ENCODE peak calls at places on chromosome 10, in ten cellular contexts. G is GM23248, Z is pancreas, W is brain microvascular endothelial cell, C is neural progenitor cell, M is astrocyte, Y is gastrocnemius medialis, I is H9, D is lung, T is body of pancreas. V is an unnamed sample.

GRCh38 chr10:99648717-99649116 is 10.6 kb upstream of the ENTPD7 start:
- DNase-seq in Z (no peak), C (no peak), I (no peak), M (no peak), W (no peak), T (no peak), G (no peak), D (no peak), Y (no peak), V (no peak)

GRCh38 chr10:1094112-1095057 is 38.2 kb downstream of the WDR37 start:
- DNase-seq in C (no peak), Z (no peak), I (no peak), W (no peak), G (no peak), M (no peak), T (no peak), D (no peak), Y (no peak), V (no peak)

GRCh38 chr10:79316671-79317431 is 30.4 kb upstream of the PPIF start:
- DNase-seq in Y (no peak), D (no peak), I (no peak), T (no peak), Z (peak; percentile 57), M (peak; percentile 7), C (no peak), W (no peak), G (peak; percentile 42), V (no peak)

GRCh38 chr10:91925022-91925320 is 1.4 kb downstream of the BTAF1 start:
- DNase-seq in G (peak; percentile 58), W (no peak), Y (no peak), C (no peak), D (no peak), Z (no peak), I (no peak), T (no peak), M (no peak), V (no peak)

GRCh38 chr10:30503700-30504462 is 69.9 kb downstream of the MAP3K8 start:
- DNase-seq in M (no peak), T (no peak), C (no peak), Z (no peak), G (no peak), D (no peak), I (no peak), Y (no peak), W (no peak), V (no peak)

GRCh38 chr10:124524991-124525653 is 63.5 kb downstream of the LHPP start:
- DNase-seq in Z (peak; percentile 45), Y (peak; percentile 87), M (no peak), C (no peak), G (peak; percentile 59), T (no peak), W (no peak), D (no peak), I (no peak), V (no peak)

GRCh38 chr10:14039968-14040668 is 290.6 kb downstream of the FRMD4A start:
- DNase-seq in M (peak; percentile 87), I (no peak), Y (no peak), Z (no peak), C (no peak), D (no peak), G (peak; percentile 88), T (no peak), W (no peak), V (no peak)

GRCh38 chr10:100828744-100829102 is 83.3 kb downstream of the PAX2 start:
- DNase-seq in I (no peak), Z (no peak), W (no peak), Y (no peak), C (peak; percentile 70), M (no peak), G (peak; percentile 20), T (peak; percentile 39), D (no peak), V (no peak)

GRCh38 chr10:18087398-18087797 is 52.8 kb upstream of the CACNB2 start:
- DNase-seq in Z (no peak), G (no peak), W (no peak), T (no peak), C (no peak), M (peak; percentile 23), I (no peak), D (peak; percentile 36), Y (no peak), V (no peak)

GRCh38 chr10:18082381-18082780 is 57.8 kb upstream of the CACNB2 start:
- DNase-seq in I (no peak), Z (no peak), D (no peak), M (no peak), C (no peak), W (no peak), G (no peak), T (no peak), Y (no peak), V (no peak)

GRCh38 chr10:18085855-18086254 is 54.4 kb upstream of the CACNB2 start:
- DNase-seq in D (no peak), G (no peak), T (no peak), M (no peak), Z (no peak), C (no peak), I (no peak), Y (no peak), W (no peak), V (no peak)
- H3K27ac ChIP-seq in D (no peak overlapping the region), G (no peak overlapping the region), T (no peak overlapping the region), M (no peak overlapping the region), Z (no peak overlapping the region), C (no peak overlapping the region), I (no peak overlapping the region), Y (no peak overlapping the region), W (no peak overlapping the region), V (no peak overlapping the region)

GRCh38 chr10:131011936-131012640 is 299.4 kb downstream of the TCERG1L start:
- DNase-seq in I (no peak), M (no peak), T (no peak), C (no peak), W (no peak), G (no peak), Z (no peak), Y (no peak), D (no peak), V (no peak)

GRCh38 chr10:131012641-131012985 is 298.9 kb downstream of the TCERG1L start:
- DNase-seq in M (no peak), G (no peak), T (no peak), W (no peak), Z (no peak), C (no peak), Y (no peak), I (no peak), D (no peak), V (no peak)

GRCh38 chr10:131010965-131011575 is 300.5 kb downstream of the TCERG1L start:
- DNase-seq in T (no peak), C (no peak), G (no peak), Y (no peak), M (no peak), Z (no peak), W (no peak), D (no peak), I (no peak), V (no peak)

GRCh38 chr10:131006458-131007256 is 304.9 kb downstream of the TCERG1L start:
- DNase-seq in I (no peak), Y (no peak), T (peak; percentile 3), C (no peak), Z (no peak), D (no peak), W (no peak), M (no peak), G (no peak), V (no peak)

DNA sequence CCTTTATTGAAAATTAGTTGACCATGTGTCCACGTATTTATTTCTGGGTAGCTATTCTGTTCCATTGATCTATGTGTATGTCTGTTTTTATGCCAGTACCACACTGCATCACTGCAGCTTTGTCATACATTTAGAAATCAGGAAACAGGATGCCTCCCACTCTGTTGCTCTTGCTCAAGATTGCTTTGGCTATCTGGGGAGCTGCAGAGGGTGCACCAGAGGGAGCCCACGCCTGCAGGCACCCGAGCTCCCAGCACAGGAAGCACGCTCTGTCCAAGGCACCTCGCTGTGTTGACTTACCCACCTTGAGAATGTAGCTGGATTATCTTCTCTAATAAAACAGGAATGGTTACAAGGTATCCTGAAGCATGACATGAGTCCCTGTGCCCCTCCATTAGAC is 301.7 kb downstream of the TCERG1L start:
- DNase-seq in G (no peak), Z (no peak), Y (no peak), M (no peak), C (no peak), W (no peak), T (no peak), I (no peak), D (no peak), V (no peak)
- H3K27ac ChIP-seq in G (no peak overlapping the region), Z (no peak overlapping the region), Y (no peak overlapping the region), M (no peak overlapping the region), C (no peak overlapping the region), W (no peak overlapping the region), T (no peak overlapping the region), I (no peak overlapping the region), D (no peak overlapping the region), V (no peak overlapping the region)

DNA sequence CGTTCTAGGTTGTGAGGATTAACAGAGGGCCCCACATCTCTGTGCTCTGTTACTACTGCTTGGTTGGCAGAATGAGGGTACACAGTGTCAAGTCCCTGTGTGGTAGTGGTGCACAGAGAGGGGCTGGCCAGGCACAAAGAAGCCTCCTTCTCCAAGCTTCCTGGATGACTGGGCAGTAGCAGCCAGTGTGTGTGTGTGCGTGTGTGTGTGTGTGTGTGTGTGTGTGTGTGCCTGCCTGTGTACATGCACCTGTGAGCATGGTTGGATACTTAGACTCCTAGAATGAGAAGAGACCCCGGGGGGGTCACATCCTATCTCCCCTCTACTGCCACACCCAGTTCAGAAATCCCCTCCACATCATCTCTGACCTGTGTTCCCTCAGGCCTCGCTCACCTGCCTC is 146.7 kb upstream of the UNC5B start:
- DNase-seq in Z (no peak), M (no peak), Y (no peak), T (no peak), D (no peak), C (no peak), G (no peak), I (no peak), W (no peak), V (no peak)
- H3K27ac ChIP-seq in Z (no peak overlapping the region), M (no peak overlapping the region), Y (no peak overlapping the region), T (no peak overlapping the region), D (no peak overlapping the region), C (no peak overlapping the region), G (no peak overlapping the region), I (no peak overlapping the region), W (no peak overlapping the region), V (no peak overlapping the region)

GRCh38 chr10:59698326-59698725 is 11.3 kb downstream of the SLC16A9 start:
- DNase-seq in M (no peak), Z (no peak), G (no peak), Y (no peak), T (no peak), W (no peak), D (no peak), C (no peak), I (no peak), V (no peak)

GRCh38 chr10:59688921-59689351 is 20.7 kb downstream of the SLC16A9 start:
- DNase-seq in W (no peak), C (no peak), Y (no peak), I (no peak), Z (no peak), M (no peak), D (no peak), G (no peak), T (no peak), V (no peak)

GRCh38 chr10:59700709-59701108 is 8.9 kb downstream of the SLC16A9 start:
- DNase-seq in M (no peak), T (no peak), G (no peak), Y (no peak), I (peak; percentile 62), D (no peak), W (no peak), Z (no peak), C (peak; percentile 68), V (no peak)

GRCh38 chr10:59692113-59692512 is 17.5 kb downstream of the SLC16A9 start:
- DNase-seq in C (no peak), M (no peak), D (no peak), Z (no peak), T (no peak), W (no peak), I (no peak), Y (no peak), G (no peak), V (no peak)

DNA sequence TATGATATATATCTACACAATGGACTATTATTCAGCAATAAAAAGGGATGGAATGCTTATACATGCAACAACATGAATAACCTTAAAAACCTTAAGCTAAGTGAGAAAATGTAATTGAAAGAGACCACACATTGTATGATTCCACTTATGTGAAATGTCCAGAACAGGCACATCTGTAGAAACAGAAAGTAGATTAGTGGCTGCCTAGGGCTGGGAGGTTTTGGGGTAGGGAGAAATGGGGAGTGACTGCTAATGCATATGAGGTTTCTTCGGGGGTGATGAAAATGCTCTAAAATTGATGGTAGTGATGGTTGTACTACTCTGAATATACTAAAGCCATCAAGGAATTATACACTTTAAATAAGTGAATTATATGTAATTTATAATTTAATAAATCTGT is 14.7 kb downstream of the SLC16A9 start:
- DNase-seq in G (no peak), Z (no peak), C (no peak), I (no peak), M (no peak), Y (no peak), D (no peak), T (no peak), W (no peak), V (no peak)
- H3K27ac ChIP-seq in G (no peak overlapping the region), Z (no peak overlapping the region), C (no peak overlapping the region), I (no peak overlapping the region), M (no peak overlapping the region), Y (no peak overlapping the region), D (no peak overlapping the region), T (no peak overlapping the region), W (no peak overlapping the region), V (no peak overlapping the region)

V was measured in substantia nigra.